ENCODE peak calls at places on chromosomes 3 and 15, in nine cellular contexts. One of them, this sample, is unnamed.

GRCh38 chr15:93152951-93153350 is 63.9 kb upstream of the RGMA start:
- DNase-seq in heart left ventricle: peak; percentile 85
- DNase-seq in HepG2: no peak
- DNase-seq in mesendoderm: no peak
- DNase-seq in MG63: peak; percentile 76
- DNase-seq in AG09309: no peak
- DNase-seq in fibroblast of pulmonary artery: peak; percentile 16
- DNase-seq in epithelial cell of esophagus: no peak
- DNase-seq in naive thymus-derived CD4-positive, alpha-beta T cell: no peak
- DNase-seq in this sample: no peak

GRCh38 chr15:75992897-75993296 is 19.3 kb downstream of the NRG4 start:
- DNase-seq in heart left ventricle: no peak
- DNase-seq in HepG2: no peak
- DNase-seq in mesendoderm: no peak
- DNase-seq in MG63: no peak
- DNase-seq in AG09309: no peak
- DNase-seq in fibroblast of pulmonary artery: no peak
- DNase-seq in epithelial cell of esophagus: no peak
- DNase-seq in naive thymus-derived CD4-positive, alpha-beta T cell: no peak
- DNase-seq in this sample: no peak

GRCh38 chr3:187740446-187741399 is 4.5 kb downstream of the BCL6 start:
- DNase-seq in heart left ventricle: peak; percentile 76
- DNase-seq in HepG2: no peak
- DNase-seq in mesendoderm: peak; percentile 65
- DNase-seq in MG63: peak; percentile 65
- DNase-seq in AG09309: peak; percentile 96
- DNase-seq in fibroblast of pulmonary artery: peak; percentile 71
- DNase-seq in epithelial cell of esophagus: peak; percentile 54
- DNase-seq in naive thymus-derived CD4-positive, alpha-beta T cell: peak; percentile 53
- DNase-seq in this sample: peak; percentile 77

GRCh38 chr15:57227899-57228298 is 148.4 kb upstream of the CGNL1 start:
- DNase-seq in heart left ventricle: no peak
- DNase-seq in HepG2: no peak
- DNase-seq in mesendoderm: no peak
- DNase-seq in MG63: no peak
- DNase-seq in AG09309: peak; percentile 53
- DNase-seq in fibroblast of pulmonary artery: peak; percentile 57
- DNase-seq in epithelial cell of esophagus: no peak
- DNase-seq in naive thymus-derived CD4-positive, alpha-beta T cell: peak; percentile 2
- DNase-seq in this sample: no peak

GRCh38 chr3:49867871-49868321 is 1.8 kb downstream of the CAMKV start:
- DNase-seq in heart left ventricle: no peak
- DNase-seq in HepG2: peak; percentile 27
- DNase-seq in mesendoderm: peak; percentile 85
- DNase-seq in MG63: peak; percentile 10
- DNase-seq in AG09309: no peak
- DNase-seq in fibroblast of pulmonary artery: peak; percentile 62
- DNase-seq in epithelial cell of esophagus: peak; percentile 61
- DNase-seq in naive thymus-derived CD4-positive, alpha-beta T cell: peak; percentile 15
- DNase-seq in this sample: no peak

GRCh38 chr3:9036327-9037112 is 73.2 kb upstream of the RAD18 start:
- DNase-seq in heart left ventricle: peak; percentile 77
- DNase-seq in HepG2: no peak
- DNase-seq in mesendoderm: no peak
- DNase-seq in MG63: peak; percentile 86
- DNase-seq in AG09309: peak; percentile 62
- DNase-seq in fibroblast of pulmonary artery: peak; percentile 85
- DNase-seq in epithelial cell of esophagus: peak; percentile 7
- DNase-seq in naive thymus-derived CD4-positive, alpha-beta T cell: no peak
- DNase-seq in this sample: no peak

GRCh38 chr3:33940149-33940548 is 141.7 kb downstream of the PDCD6IP start:
- DNase-seq in heart left ventricle: no peak
- DNase-seq in HepG2: no peak
- DNase-seq in mesendoderm: no peak
- DNase-seq in MG63: no peak
- DNase-seq in AG09309: no peak
- DNase-seq in fibroblast of pulmonary artery: no peak
- DNase-seq in epithelial cell of esophagus: peak; percentile 96
- DNase-seq in naive thymus-derived CD4-positive, alpha-beta T cell: no peak
- DNase-seq in this sample: no peak

GRCh38 chr3:56753206-56753605 is 48.5 kb downstream of the ARHGEF3 start:
- DNase-seq in heart left ventricle: no peak
- DNase-seq in HepG2: no peak
- DNase-seq in mesendoderm: no peak
- DNase-seq in MG63: no peak
- DNase-seq in AG09309: peak; percentile 46
- DNase-seq in fibroblast of pulmonary artery: peak; percentile 69
- DNase-seq in epithelial cell of esophagus: peak; percentile 50
- DNase-seq in naive thymus-derived CD4-positive, alpha-beta T cell: no peak
- DNase-seq in this sample: no peak

GRCh38 chr15:98888839-98889479 is 118.6 kb downstream of the PGPEP1L start:
- DNase-seq in heart left ventricle: no peak
- DNase-seq in HepG2: no peak
- DNase-seq in mesendoderm: no peak
- DNase-seq in MG63: peak; percentile 51
- DNase-seq in AG09309: no peak
- DNase-seq in fibroblast of pulmonary artery: peak; percentile 78
- DNase-seq in epithelial cell of esophagus: peak; percentile 48
- DNase-seq in naive thymus-derived CD4-positive, alpha-beta T cell: no peak
- DNase-seq in this sample: no peak

GRCh38 chr3:12097972-12098371 is 60.7 kb downstream of the TIMP4 start:
- DNase-seq in heart left ventricle: no peak
- DNase-seq in HepG2: no peak
- DNase-seq in mesendoderm: no peak
- DNase-seq in MG63: no peak
- DNase-seq in AG09309: no peak
- DNase-seq in fibroblast of pulmonary artery: peak; percentile 1
- DNase-seq in epithelial cell of esophagus: no peak
- DNase-seq in naive thymus-derived CD4-positive, alpha-beta T cell: no peak
- DNase-seq in this sample: no peak

GRCh38 chr3:194784341-194784740 is 98.7 kb downstream of the FAM43A start:
- DNase-seq in heart left ventricle: no peak
- DNase-seq in HepG2: no peak
- DNase-seq in mesendoderm: no peak
- DNase-seq in MG63: no peak
- DNase-seq in AG09309: no peak
- DNase-seq in fibroblast of pulmonary artery: no peak
- DNase-seq in epithelial cell of esophagus: no peak
- DNase-seq in naive thymus-derived CD4-positive, alpha-beta T cell: no peak
- DNase-seq in this sample: no peak

DNA sequence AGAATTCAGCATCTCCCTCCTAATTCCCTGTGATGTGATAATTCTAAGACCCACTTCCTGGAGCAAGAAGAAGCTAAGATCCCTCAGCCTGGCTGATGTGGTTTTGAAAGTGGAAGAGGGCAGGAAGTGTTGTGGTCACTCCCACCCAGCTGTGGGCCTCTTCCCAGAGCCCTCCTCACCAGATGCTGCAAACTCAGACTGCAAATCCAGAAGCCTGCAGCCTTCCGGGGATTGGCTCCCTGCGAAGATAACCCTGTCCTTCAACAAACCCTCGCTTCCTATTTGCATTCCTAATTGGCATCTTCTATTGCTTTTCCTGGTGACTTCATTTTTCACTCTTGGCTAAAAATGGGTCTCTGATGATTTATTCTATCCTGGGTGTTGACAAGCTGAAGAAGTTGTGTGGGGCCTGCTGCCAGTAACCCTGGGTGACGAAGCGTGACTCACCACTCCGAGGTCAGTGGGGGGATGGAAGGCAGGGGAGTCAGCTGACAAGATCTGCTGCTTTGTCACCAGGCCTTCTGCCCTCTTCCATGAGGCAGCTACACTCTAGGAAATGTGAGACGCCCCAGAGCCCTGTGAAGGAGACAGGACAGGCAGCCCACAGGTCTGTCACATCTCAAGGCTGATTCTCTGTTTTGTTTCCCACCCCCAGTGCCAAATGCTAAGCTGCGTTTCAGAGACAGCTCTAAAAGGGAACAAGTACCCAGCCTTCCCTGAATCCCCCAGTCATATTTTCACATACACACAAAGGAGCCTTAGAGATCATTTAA is 99.7 kb upstream of the LIPC start:
- DNase-seq in heart left ventricle: peak; percentile 98
- DNase-seq in HepG2: peak; percentile 92
- DNase-seq in mesendoderm: peak; percentile 98
- DNase-seq in MG63: peak; percentile 98
- DNase-seq in AG09309: peak; percentile 99
- DNase-seq in fibroblast of pulmonary artery: peak; percentile 100
- DNase-seq in epithelial cell of esophagus: peak; percentile 99
- DNase-seq in naive thymus-derived CD4-positive, alpha-beta T cell: peak; percentile 34
- DNase-seq in this sample: peak; percentile 91
- H3K4me3 ChIP-seq in heart left ventricle: no peak overlapping the region
- H3K4me3 ChIP-seq in HepG2: peak overlapping the region; percentile 48
- H3K4me3 ChIP-seq in mesendoderm: no peak overlapping the region
- H3K4me3 ChIP-seq in MG63: no peak overlapping the region
- H3K4me3 ChIP-seq in AG09309: no peak overlapping the region
- H3K4me3 ChIP-seq in fibroblast of pulmonary artery: no peak overlapping the region
- H3K4me3 ChIP-seq in epithelial cell of esophagus: no peak overlapping the region
- H3K4me3 ChIP-seq in naive thymus-derived CD4-positive, alpha-beta T cell: no peak overlapping the region
- H3K4me3 ChIP-seq in this sample: no peak overlapping the region

DNA sequence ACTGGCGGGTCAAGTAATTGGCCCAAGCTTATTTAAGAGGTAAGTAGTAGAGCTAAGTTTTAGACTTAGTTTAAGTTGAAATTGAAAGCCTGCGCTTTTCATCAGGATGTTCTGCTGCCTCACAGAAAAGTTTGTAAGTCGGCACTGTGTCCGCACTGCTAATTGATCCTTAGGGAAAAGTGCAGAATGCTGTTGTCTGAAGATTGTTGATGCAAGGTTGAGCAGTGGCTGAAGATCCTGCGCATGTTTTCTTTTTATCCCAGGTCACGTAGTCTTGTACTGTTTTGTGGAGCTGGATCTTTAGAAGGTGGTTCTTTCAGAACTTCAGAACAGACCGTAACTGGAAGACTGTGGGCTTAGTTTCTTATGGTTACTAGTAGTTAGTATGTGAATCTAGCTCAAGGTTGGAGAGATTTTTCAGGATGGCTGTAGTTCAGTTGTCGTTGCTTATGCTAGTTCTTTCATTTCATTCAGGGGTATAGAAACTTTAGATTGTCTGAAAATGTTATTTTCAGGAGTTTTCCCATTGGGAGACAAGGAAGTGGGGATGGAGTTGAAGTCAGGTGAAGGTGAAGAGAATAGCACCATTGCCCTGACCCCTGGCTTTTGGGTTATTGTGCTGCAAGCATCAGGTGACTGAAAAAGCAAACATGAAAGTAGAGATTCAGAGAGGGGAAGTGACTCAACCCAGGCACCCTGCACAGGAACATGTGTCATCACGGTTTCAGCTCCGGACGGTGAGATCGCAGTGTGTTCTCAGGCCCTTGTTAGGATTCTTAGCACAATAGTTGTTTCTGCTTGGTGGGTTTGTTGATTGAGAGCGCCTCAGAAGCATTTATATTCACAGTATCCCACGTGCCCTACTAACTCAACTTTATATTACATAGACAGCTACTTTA is 32.8 kb downstream of the AKAP13 start:
- DNase-seq in heart left ventricle: peak; percentile 74
- DNase-seq in HepG2: peak; percentile 90
- DNase-seq in mesendoderm: peak; percentile 82
- DNase-seq in MG63: peak; percentile 86
- DNase-seq in AG09309: no peak
- DNase-seq in fibroblast of pulmonary artery: peak; percentile 90
- DNase-seq in epithelial cell of esophagus: peak; percentile 96
- DNase-seq in naive thymus-derived CD4-positive, alpha-beta T cell: peak; percentile 41
- DNase-seq in this sample: peak; percentile 53
- H3K4me3 ChIP-seq in heart left ventricle: peak overlapping the region; percentile 0
- H3K4me3 ChIP-seq in HepG2: no peak overlapping the region
- H3K4me3 ChIP-seq in mesendoderm: no peak overlapping the region
- H3K4me3 ChIP-seq in MG63: no peak overlapping the region
- H3K4me3 ChIP-seq in AG09309: no peak overlapping the region
- H3K4me3 ChIP-seq in fibroblast of pulmonary artery: peak overlapping the region; percentile 31
- H3K4me3 ChIP-seq in epithelial cell of esophagus: no peak overlapping the region
- H3K4me3 ChIP-seq in naive thymus-derived CD4-positive, alpha-beta T cell: no peak overlapping the region
- H3K4me3 ChIP-seq in this sample: peak overlapping the region; percentile 11

GRCh38 chr3:183494341-183494740 is 61.2 kb downstream of the KLHL6 start:
- DNase-seq in heart left ventricle: no peak
- DNase-seq in HepG2: no peak
- DNase-seq in mesendoderm: no peak
- DNase-seq in MG63: no peak
- DNase-seq in AG09309: no peak
- DNase-seq in fibroblast of pulmonary artery: no peak
- DNase-seq in epithelial cell of esophagus: no peak
- DNase-seq in naive thymus-derived CD4-positive, alpha-beta T cell: no peak
- DNase-seq in this sample: no peak
- H3K4me3 ChIP-seq in heart left ventricle: no peak overlapping the region
- H3K4me3 ChIP-seq in HepG2: no peak overlapping the region
- H3K4me3 ChIP-seq in mesendoderm: no peak overlapping the region
- H3K4me3 ChIP-seq in MG63: no peak overlapping the region
- H3K4me3 ChIP-seq in AG09309: no peak overlapping the region
- H3K4me3 ChIP-seq in fibroblast of pulmonary artery: no peak overlapping the region
- H3K4me3 ChIP-seq in epithelial cell of esophagus: no peak overlapping the region
- H3K4me3 ChIP-seq in naive thymus-derived CD4-positive, alpha-beta T cell: no peak overlapping the region
- H3K4me3 ChIP-seq in this sample: no peak overlapping the region

GRCh38 chr15:99909914-99910313 is 176.7 kb upstream of the LYSMD4 start:
- DNase-seq in heart left ventricle: no peak
- DNase-seq in HepG2: peak; percentile 9
- DNase-seq in mesendoderm: peak; percentile 64
- DNase-seq in MG63: no peak
- DNase-seq in AG09309: no peak
- DNase-seq in fibroblast of pulmonary artery: no peak
- DNase-seq in epithelial cell of esophagus: no peak
- DNase-seq in naive thymus-derived CD4-positive, alpha-beta T cell: no peak
- DNase-seq in this sample: no peak

GRCh38 chr15:99906356-99906755 is 173.1 kb upstream of the LYSMD4 start:
- DNase-seq in heart left ventricle: no peak
- DNase-seq in HepG2: no peak
- DNase-seq in mesendoderm: no peak
- DNase-seq in MG63: no peak
- DNase-seq in AG09309: no peak
- DNase-seq in fibroblast of pulmonary artery: no peak
- DNase-seq in epithelial cell of esophagus: no peak
- DNase-seq in naive thymus-derived CD4-positive, alpha-beta T cell: no peak
- DNase-seq in this sample: no peak

GRCh38 chr15:99902248-99902647 is 169.0 kb upstream of the LYSMD4 start:
- DNase-seq in heart left ventricle: no peak
- DNase-seq in HepG2: no peak
- DNase-seq in mesendoderm: no peak
- DNase-seq in MG63: no peak
- DNase-seq in AG09309: no peak
- DNase-seq in fibroblast of pulmonary artery: no peak
- DNase-seq in epithelial cell of esophagus: no peak
- DNase-seq in naive thymus-derived CD4-positive, alpha-beta T cell: no peak
- DNase-seq in this sample: no peak

GRCh38 chr15:99907698-99908097 is 174.5 kb upstream of the LYSMD4 start:
- DNase-seq in heart left ventricle: no peak
- DNase-seq in HepG2: no peak
- DNase-seq in mesendoderm: no peak
- DNase-seq in MG63: no peak
- DNase-seq in AG09309: no peak
- DNase-seq in fibroblast of pulmonary artery: no peak
- DNase-seq in epithelial cell of esophagus: no peak
- DNase-seq in naive thymus-derived CD4-positive, alpha-beta T cell: no peak
- DNase-seq in this sample: no peak

DNA sequence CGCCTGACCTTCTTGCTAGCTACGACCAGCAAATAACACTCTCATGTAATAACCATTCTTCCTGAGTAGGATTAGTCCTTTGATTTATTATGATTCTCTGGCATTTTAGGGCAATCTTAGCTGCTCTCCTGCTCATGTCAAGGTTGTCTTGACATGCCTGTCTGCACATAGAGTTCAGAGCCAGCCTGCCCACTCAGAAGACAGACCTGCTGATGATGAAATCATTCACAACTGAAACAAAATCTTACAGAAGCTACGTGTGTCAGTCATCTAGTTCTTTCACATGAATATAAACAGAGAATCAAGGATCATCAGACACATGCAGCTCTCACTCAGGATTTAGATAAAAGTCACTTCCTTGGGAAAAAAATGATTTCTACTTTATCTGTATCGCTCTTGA is 173.6 kb upstream of the LYSMD4 start:
- DNase-seq in heart left ventricle: no peak
- DNase-seq in HepG2: no peak
- DNase-seq in mesendoderm: no peak
- DNase-seq in MG63: no peak
- DNase-seq in AG09309: no peak
- DNase-seq in fibroblast of pulmonary artery: no peak
- DNase-seq in epithelial cell of esophagus: peak; percentile 35
- DNase-seq in naive thymus-derived CD4-positive, alpha-beta T cell: no peak
- DNase-seq in this sample: no peak
- H3K4me3 ChIP-seq in heart left ventricle: no peak overlapping the region
- H3K4me3 ChIP-seq in HepG2: no peak overlapping the region
- H3K4me3 ChIP-seq in mesendoderm: no peak overlapping the region
- H3K4me3 ChIP-seq in MG63: no peak overlapping the region
- H3K4me3 ChIP-seq in AG09309: no peak overlapping the region
- H3K4me3 ChIP-seq in fibroblast of pulmonary artery: no peak overlapping the region
- H3K4me3 ChIP-seq in epithelial cell of esophagus: no peak overlapping the region
- H3K4me3 ChIP-seq in naive thymus-derived CD4-positive, alpha-beta T cell: no peak overlapping the region
- H3K4me3 ChIP-seq in this sample: no peak overlapping the region